ENCODE peak calls at places on chromosome 13, in ten cellular contexts. W is breast epithelium; F is DND-41; L is tibial nerve; V is CD8-positive, alpha-beta memory T cell; R is psoas muscle; Y is thoracic aorta; D is heart left ventricle; E is fibroblast of lung; O is ascending aorta. G is an unnamed sample. For H3K4me1, the result is how much of the 10 kb centered on the place peaks cover.

GRCh38 chr13:66809496-66809895 is 420.6 kb downstream of the PCDH9 start:
- DNase-seq in W (no peak), F (no peak), L (no peak), V (no peak), R (no peak), Y (no peak), D (no peak), E (no peak), O (no peak), G (no peak)

GRCh38 chr13:98195054-98195791 is 18.2 kb upstream of the RNF113B start:
- DNase-seq in W (no peak), F (no peak), L (no peak), V (no peak), R (no peak), Y (no peak), D (no peak), E (no peak), O (no peak), G (no peak)

GRCh38 chr13:28582225-28582891 is 76.6 kb upstream of the POMP start:
- DNase-seq in W (no peak), F (no peak), L (no peak), V (no peak), R (no peak), Y (no peak), D (no peak), E (peak), O (no peak), G (no peak)

GRCh38 chr13:19093437-19093836 is 88.2 kb downstream of the TUBA3C start:
- DNase-seq in W (no peak), F (no peak), L (no peak), V (no peak), R (no peak), Y (no peak), D (no peak), E (no peak), O (no peak), G (no peak)

GRCh38 chr13:95704510-95704909 is 27.6 kb downstream of the DNAJC3 start:
- DNase-seq in W (no peak), F (no peak), L (no peak), V (no peak), R (no peak), Y (no peak), D (no peak), E (peak), O (no peak), G (no peak)

GRCh38 chr13:31119966-31120733 is 41.6 kb downstream of the HSPH1 start:
- DNase-seq in W (no peak), F (peak), L (no peak), V (no peak), R (no peak), Y (no peak), D (no peak), E (peak), O (no peak), G (no peak)

GRCh38 chr13:43307921-43308433 is 284.6 kb downstream of the DNAJC15 start:
- DNase-seq in W (peak), F (no peak), L (peak), V (no peak), R (peak), Y (peak), D (peak), E (peak), O (peak), G (peak)

GRCh38 chr13:30845297-30846214 is 60.5 kb upstream of the MEDAG start:
- DNase-seq in W (no peak), F (no peak), L (no peak), V (no peak), R (no peak), Y (no peak), D (no peak), E (no peak), O (no peak), G (no peak)

DNA sequence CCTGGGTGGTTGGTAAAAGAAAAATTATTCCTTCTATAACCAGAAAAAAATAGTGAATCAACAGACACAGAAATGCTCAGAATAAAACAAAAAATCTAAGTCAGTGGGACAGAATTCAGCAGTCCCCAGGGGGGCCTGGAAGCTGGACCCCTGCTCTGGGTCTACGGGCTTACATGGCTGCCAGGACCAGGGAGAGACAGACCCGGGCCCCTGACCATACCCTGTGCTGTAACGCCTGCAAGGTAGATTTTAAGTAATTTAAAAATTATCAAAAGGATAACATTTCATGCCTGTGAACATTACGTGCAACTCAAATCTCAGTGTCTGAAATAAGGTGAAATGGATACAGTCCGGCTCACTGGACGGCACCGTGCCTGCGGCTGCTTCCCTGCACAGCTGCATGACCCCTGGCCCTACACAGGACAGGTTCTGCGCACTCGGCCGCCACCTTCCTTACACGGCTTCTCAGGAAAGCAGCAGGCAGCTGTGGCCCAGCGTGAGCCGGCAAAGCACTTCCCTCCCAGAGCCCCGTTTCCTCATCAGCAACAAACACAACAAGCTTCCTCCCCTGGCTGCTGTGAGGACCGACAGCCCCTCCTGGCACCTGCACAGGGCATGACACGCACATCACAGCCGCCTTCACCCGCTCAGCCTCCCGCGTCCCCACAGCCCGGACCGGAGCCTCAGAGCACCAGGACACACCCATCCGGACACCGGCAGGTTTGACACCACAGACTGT is 22.2 kb downstream of the RASA3 start:
- DNase-seq in W (no peak), F (peak), L (peak), V (peak), R (peak), Y (no peak), D (no peak), E (no peak), O (peak), G (no peak)
- H3K27ac ChIP-seq in W (peak), F (peak), L (peak), V (peak), R (peak), Y (no peak), D (no peak), E (peak), O (peak), G (no peak)

DNA sequence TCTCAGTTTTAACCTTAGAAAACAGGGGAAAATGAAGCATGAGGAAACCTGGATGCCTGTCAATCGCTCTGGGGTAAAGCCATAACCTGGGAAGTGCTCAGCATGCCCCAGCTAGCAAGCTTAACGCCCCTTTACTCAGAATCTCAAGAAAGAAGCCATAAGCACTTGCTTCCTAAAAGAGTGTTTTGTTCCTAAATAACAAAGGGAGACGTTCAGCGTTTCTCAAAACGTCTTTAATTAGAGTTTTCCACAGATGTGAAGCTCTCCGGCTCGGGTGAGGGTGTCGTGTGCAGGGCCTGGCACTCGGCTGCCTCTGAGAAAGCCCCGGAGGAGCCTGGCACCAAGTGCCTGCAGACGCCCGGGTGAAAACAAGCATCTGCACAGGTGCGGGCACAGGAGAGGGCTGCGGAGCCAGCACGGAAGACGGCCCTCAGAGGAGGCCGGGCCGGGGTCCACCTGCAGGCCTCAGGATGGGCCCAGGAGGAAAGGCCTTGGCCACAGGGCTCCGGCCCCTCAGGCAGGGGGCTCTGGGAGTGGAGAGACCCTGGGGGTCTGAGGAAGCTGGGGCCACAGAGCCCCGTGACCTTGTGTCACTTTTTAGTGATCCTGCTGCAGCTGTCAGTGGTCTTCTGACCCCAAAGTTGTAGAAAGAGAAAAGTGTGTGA is 6.2 kb downstream of the GAS6 start:
- DNase-seq in W (peak), F (no peak), L (no peak), V (no peak), R (no peak), Y (no peak), D (no peak), E (no peak), O (no peak), G (peak)
- H3K4me1 ChIP-seq in W (under half), F (under half), L (half or more), V (under half), R (half or more), Y (half or more), D (half or more), E (under half), O (under half), G (half or more)

GRCh38 chr13:112979406-112979902 is 10.4 kb downstream of the MCF2L start:
- DNase-seq in W (no peak), F (no peak), L (no peak), V (no peak), R (no peak), Y (no peak), D (no peak), E (no peak), O (no peak), G (no peak)

GRCh38 chr13:112977525-112977924 is 8.5 kb downstream of the MCF2L start:
- DNase-seq in W (no peak), F (no peak), L (no peak), V (no peak), R (no peak), Y (no peak), D (no peak), E (no peak), O (no peak), G (no peak)

GRCh38 chr13:112977091-112977490 is 8.1 kb downstream of the MCF2L start:
- DNase-seq in W (no peak), F (no peak), L (no peak), V (no peak), R (no peak), Y (no peak), D (no peak), E (no peak), O (no peak), G (no peak)

GRCh38 chr13:112980441-112980840 is 11.4 kb downstream of the MCF2L start:
- DNase-seq in W (no peak), F (no peak), L (no peak), V (no peak), R (no peak), Y (no peak), D (no peak), E (no peak), O (no peak), G (no peak)

DNA sequence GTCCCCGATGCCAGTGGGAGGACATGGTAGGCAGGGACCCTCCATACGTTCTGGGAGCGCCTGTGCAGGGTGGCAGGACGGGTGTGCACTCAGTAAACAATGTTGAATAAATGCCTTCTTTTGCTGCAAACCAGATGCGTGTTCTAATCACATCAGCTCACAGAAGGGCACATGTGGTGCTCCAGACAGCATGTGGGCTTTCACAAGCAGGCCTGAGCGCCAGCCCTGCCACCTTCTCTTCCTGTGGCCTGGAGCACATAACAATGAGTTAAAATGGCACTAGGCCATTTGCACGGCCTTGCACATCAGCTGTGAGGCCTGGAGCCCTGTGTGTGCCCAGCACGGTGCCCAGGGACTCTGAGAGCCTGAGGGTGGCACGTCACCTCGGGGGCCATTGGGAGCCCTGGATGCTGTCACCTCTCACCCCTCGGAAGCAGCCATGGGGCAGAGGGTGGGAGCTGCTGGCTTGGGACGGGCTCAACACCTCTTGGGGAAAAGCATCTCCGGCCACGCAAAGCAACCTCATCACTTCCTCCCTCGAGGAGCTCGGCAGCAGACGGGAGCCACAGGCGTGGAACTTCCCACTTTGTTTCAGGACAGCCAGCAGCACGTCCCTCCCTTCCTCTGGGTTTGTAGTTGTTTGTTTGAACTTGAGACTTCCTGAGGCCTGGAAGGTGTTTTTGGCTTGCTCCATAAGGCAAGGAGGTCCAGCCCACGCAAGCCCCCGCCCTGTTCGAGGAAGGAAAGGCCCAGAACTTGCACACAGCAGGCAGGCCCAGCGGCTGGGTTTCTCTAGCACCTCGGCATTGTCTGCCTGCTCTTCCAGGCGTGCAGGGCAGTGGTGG is 9.8 kb downstream of the MCF2L start:
- DNase-seq in W (no peak), F (no peak), L (no peak), V (no peak), R (no peak), Y (no peak), D (peak), E (no peak), O (no peak), G (no peak)
- H3K4me3 ChIP-seq in W (peak), F (no peak), L (no peak), V (no peak), R (peak), Y (peak), D (peak), E (no peak), O (no peak), G (no peak)

GRCh38 chr13:114152831-114153371 is 20.5 kb upstream of the RASA3 start:
- DNase-seq in W (no peak), F (no peak), L (no peak), V (no peak), R (no peak), Y (no peak), D (no peak), E (no peak), O (peak), G (no peak)
- H3K27ac ChIP-seq in W (no peak), F (no peak), L (no peak), V (no peak), R (no peak), Y (peak), D (no peak), E (no peak), O (peak), G (no peak)

GRCh38 chr13:50379584-50379983 is 364.3 kb downstream of the KCNRG start:
- DNase-seq in W (no peak), F (no peak), L (no peak), V (no peak), R (no peak), Y (no peak), D (no peak), E (no peak), O (no peak), G (no peak)
- H3K4me1 ChIP-seq in W (under half), F (under half), L (under half), V (under half), R (under half), Y (under half), D (under half), E (under half), O (under half), G (under half)

GRCh38 chr13:112955271-112955937 is 13.6 kb upstream of the MCF2L start:
- DNase-seq in W (no peak), F (no peak), L (no peak), V (no peak), R (no peak), Y (no peak), D (no peak), E (no peak), O (no peak), G (peak)

GRCh38 chr13:112952759-112953541 is 16.1 kb upstream of the MCF2L start:
- DNase-seq in W (no peak), F (no peak), L (no peak), V (no peak), R (no peak), Y (no peak), D (no peak), E (no peak), O (no peak), G (no peak)

GRCh38 chr13:112954488-112955270 is 14.3 kb upstream of the MCF2L start:
- DNase-seq in W (no peak), F (no peak), L (no peak), V (no peak), R (no peak), Y (no peak), D (no peak), E (no peak), O (no peak), G (peak)

GRCh38 chr13:112951674-112952371 is 17.2 kb upstream of the MCF2L start:
- DNase-seq in W (no peak), F (no peak), L (no peak), V (no peak), R (no peak), Y (no peak), D (no peak), E (no peak), O (peak), G (no peak)

GRCh38 chr13:112953591-112954487 is 15.2 kb upstream of the MCF2L start:
- DNase-seq in W (no peak), F (no peak), L (no peak), V (no peak), R (no peak), Y (no peak), D (no peak), E (no peak), O (no peak), G (no peak)
- H3K4me3 ChIP-seq in W (no peak), F (no peak), L (no peak), V (no peak), R (no peak), Y (no peak), D (no peak), E (no peak), O (no peak), G (no peak)

DNA sequence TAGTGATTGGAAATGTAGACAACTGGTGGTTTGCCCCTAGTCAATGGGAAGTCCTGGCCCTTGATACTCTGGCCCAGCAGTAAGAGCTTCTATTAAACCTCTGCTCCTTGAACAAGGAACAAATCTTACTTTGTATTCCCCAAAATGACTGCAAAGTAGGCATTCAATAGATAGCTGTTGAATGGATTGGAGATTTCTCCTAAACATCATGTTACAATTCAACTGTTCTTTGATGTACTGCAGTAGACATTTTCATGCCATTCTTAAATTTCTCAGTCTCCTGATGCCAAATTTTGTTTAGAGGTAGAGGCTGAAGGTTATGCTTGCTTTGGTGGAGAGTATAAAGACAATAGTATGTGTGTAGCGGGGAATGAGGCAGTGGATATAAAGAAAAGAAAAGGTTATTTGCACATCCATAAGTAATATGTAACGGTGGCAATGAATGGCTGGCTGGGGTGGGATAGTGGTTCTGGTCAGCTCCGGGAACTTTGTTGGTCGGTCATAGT is 12.8 kb downstream of the MIR17HG start:
- DNase-seq in W (no peak), F (no peak), L (no peak), V (no peak), R (no peak), Y (no peak), D (no peak), E (no peak), O (no peak), G (no peak)
- H3K27ac ChIP-seq in W (no peak), F (no peak), L (no peak), V (no peak), R (no peak), Y (no peak), D (no peak), E (no peak), O (no peak), G (no peak)

GRCh38 chr13:99816321-99816720 is 155.2 kb downstream of the ZIC5 start:
- DNase-seq in W (no peak), F (no peak), L (no peak), V (no peak), R (no peak), Y (no peak), D (no peak), E (no peak), O (no peak), G (no peak)
- H3K4me1 ChIP-seq in W (under half), F (under half), L (under half), V (under half), R (under half), Y (under half), D (under half), E (under half), O (under half), G (under half)